ENCODE peak calls at places on chromosomes 7 and 10, in eight cellular contexts. F, S, A, E, J, P, G and B are unnamed samples.
A peak's percentile ranks its signal among the peaks of the same experiment; 100 is the strongest.

GRCh38 chr7:96414931-96415292 is 93.0 kb upstream of the SLC25A13 start:
- DNase-seq in F (peak; percentile 55), S (no peak), A (peak; percentile 7), E (peak; percentile 66), J (peak; percentile 59), P (no peak), G (peak; percentile 70), B (peak; percentile 30)

GRCh38 chr10:127990846-127991542 is 84.1 kb downstream of the PTPRE start:
- DNase-seq in F (no peak), S (no peak), A (no peak), E (no peak), J (no peak), P (peak; percentile 13), G (no peak), B (no peak)

GRCh38 chr10:100841528-100841927 is 71.2 kb upstream of the SLF2 start:
- DNase-seq in F (no peak), S (no peak), A (no peak), E (no peak), J (no peak), P (no peak), G (no peak), B (no peak)

GRCh38 chr7:75650062-75650461 is 88.7 kb downstream of the HIP1 start:
- DNase-seq in F (no peak), S (peak; percentile 82), A (no peak), E (no peak), J (peak; percentile 57), P (no peak), G (peak; percentile 72), B (peak; percentile 73)

GRCh38 chr7:25861704-25862253 is 290.2 kb upstream of the NFE2L3 start:
- DNase-seq in F (no peak), S (no peak), A (no peak), E (no peak), J (no peak), P (no peak), G (no peak), B (no peak)

GRCh38 chr7:40643664-40644063 is 508.9 kb downstream of the SUGCT start:
- DNase-seq in F (no peak), S (no peak), A (no peak), E (no peak), J (no peak), P (no peak), G (no peak), B (no peak)

GRCh38 chr7:118053353-118053752 is 130.6 kb upstream of the LSM8 start:
- DNase-seq in F (no peak), S (no peak), A (no peak), E (no peak), J (no peak), P (no peak), G (no peak), B (no peak)

GRCh38 chr10:80443531-80443974 is 10.6 kb upstream of the TSPAN14 start:
- DNase-seq in F (no peak), S (no peak), A (no peak), E (peak; percentile 62), J (no peak), P (no peak), G (peak; percentile 37), B (no peak)

GRCh38 chr7:130994378-130995115 is 260.5 kb upstream of the KLF14 start:
- DNase-seq in F (no peak), S (no peak), A (no peak), E (no peak), J (no peak), P (no peak), G (peak; percentile 24), B (no peak)

GRCh38 chr7:157431951-157432540 is 95.2 kb downstream of the DNAJB6 start:
- DNase-seq in F (no peak), S (peak; percentile 46), A (no peak), E (no peak), J (no peak), P (no peak), G (no peak), B (no peak)

GRCh38 chr10:21334891-21335696 is 190.4 kb downstream of the SKIDA1 start:
- DNase-seq in F (no peak), S (no peak), A (no peak), E (no peak), J (no peak), P (peak; percentile 70), G (no peak), B (no peak)

GRCh38 chr10:22265839-22266537 is 48.2 kb upstream of the EBLN1 start:
- DNase-seq in F (no peak), S (no peak), A (no peak), E (no peak), J (no peak), P (no peak), G (no peak), B (no peak)

GRCh38 chr10:88990528-88991160 is at the start of gene FAS:
- DNase-seq in F (no peak), S (peak; percentile 89), A (peak; percentile 65), E (peak; percentile 39), J (peak; percentile 45), P (no peak), G (peak; percentile 69), B (peak; percentile 71)

GRCh38 chr7:106423111-106423510 is 138.3 kb upstream of the NAMPT start:
- DNase-seq in F (no peak), S (no peak), A (no peak), E (no peak), J (no peak), P (no peak), G (no peak), B (no peak)

GRCh38 chr10:83606275-83606674 is 533.0 kb upstream of the GHITM start:
- DNase-seq in F (no peak), S (no peak), A (no peak), E (no peak), J (peak; percentile 7), P (no peak), G (peak; percentile 46), B (no peak)

GRCh38 chr7:33735403-33735802 is 169.9 kb upstream of the BMPER start:
- DNase-seq in F (no peak), S (no peak), A (no peak), E (no peak), J (no peak), P (no peak), G (no peak), B (no peak)

GRCh38 chr10:69657417-69657816 is 27.4 kb downstream of the FAM241B start:
- DNase-seq in F (no peak), S (peak; percentile 19), A (no peak), E (no peak), J (peak; percentile 91), P (no peak), G (no peak), B (no peak)

GRCh38 chr7:130940326-130940725 is 206.3 kb upstream of the KLF14 start:
- DNase-seq in F (no peak), S (no peak), A (no peak), E (no peak), J (no peak), P (no peak), G (no peak), B (no peak)

GRCh38 chr10:19347592-19347991 is 299.0 kb downstream of the MALRD1 start:
- DNase-seq in F (no peak), S (no peak), A (no peak), E (no peak), J (peak; percentile 31), P (no peak), G (peak; percentile 65), B (no peak)

GRCh38 chr7:17931069-17931468 is 9.2 kb downstream of the SNX13 start:
- DNase-seq in F (no peak), S (no peak), A (no peak), E (no peak), J (no peak), P (no peak), G (no peak), B (no peak)

GRCh38 chr7:17932770-17933169 is 7.5 kb downstream of the SNX13 start:
- DNase-seq in F (no peak), S (no peak), A (no peak), E (no peak), J (peak; percentile 70), P (no peak), G (no peak), B (no peak)

GRCh38 chr7:17936321-17936720 is 4.0 kb downstream of the SNX13 start:
- DNase-seq in F (no peak), S (no peak), A (no peak), E (no peak), J (no peak), P (no peak), G (no peak), B (no peak)

GRCh38 chr7:17934612-17935247 is 5.6 kb downstream of the SNX13 start:
- DNase-seq in F (no peak), S (no peak), A (no peak), E (no peak), J (no peak), P (no peak), G (no peak), B (no peak)

DNA sequence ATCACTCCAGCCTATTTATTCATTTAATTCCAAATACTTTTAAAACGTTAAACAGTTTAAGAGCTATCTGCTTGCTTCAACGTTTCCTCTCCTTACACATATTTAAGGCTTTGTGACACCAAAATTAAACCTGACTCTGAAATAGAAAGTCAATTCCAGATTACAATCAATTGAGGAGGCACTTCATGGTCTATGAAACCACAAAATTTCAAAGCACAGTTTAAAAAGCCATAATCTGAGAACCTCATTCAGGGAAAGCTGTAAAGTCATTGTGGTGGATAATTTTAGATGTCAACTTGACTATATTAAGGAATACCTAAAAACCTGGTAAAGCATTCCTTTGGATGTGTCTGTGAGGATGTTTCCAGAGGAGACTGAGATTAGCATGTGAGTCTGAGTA is 6.2 kb downstream of the SNX13 start:
- DNase-seq in F (no peak), S (no peak), A (no peak), E (no peak), J (no peak), P (no peak), G (no peak), B (no peak)
- H3K4me3 ChIP-seq in F (no peak overlapping the region), S (no peak overlapping the region), A (no peak overlapping the region), E (no peak overlapping the region), J (no peak overlapping the region), P (no peak overlapping the region), G (no peak overlapping the region), B (no peak overlapping the region)

DNA sequence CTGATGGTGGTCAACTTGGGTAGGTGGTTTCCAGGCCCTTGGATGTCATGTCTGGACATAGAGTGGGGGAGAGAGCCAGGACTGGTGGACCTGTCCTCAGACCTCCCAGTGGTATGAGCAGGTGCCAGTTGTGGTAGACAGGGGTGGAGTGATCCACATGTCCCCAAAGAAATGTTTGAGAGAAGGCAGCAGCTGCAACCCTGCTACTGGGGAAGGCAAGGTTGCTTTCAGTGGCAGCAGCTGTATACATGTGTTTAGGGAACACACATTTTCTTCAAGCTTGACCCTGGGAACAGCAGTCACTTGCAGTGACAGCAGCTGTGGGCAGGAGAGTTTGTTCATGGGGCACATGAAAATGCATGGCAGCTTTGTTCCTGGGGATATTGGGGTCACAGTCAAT is 882.6 kb upstream of the C7orf33 start:
- DNase-seq in F (no peak), S (no peak), A (no peak), E (no peak), J (no peak), P (no peak), G (no peak), B (no peak)
- H3K27me3 ChIP-seq in F (no peaks in the 10 kb centered on the region), S (no peaks in the 10 kb centered on the region), A (no peaks in the 10 kb centered on the region), E (no peaks in the 10 kb centered on the region), J (no peaks in the 10 kb centered on the region), P (no peaks in the 10 kb centered on the region), G (no peaks in the 10 kb centered on the region), B (no peaks in the 10 kb centered on the region)

GRCh38 chr7:155872678-155873369 is 60.6 kb upstream of the SHH start:
- DNase-seq in F (no peak), S (no peak), A (no peak), E (no peak), J (no peak), P (no peak), G (no peak), B (no peak)
- H3K36me3 ChIP-seq in F (no peaks in the 10 kb centered on the region), S (no peaks in the 10 kb centered on the region), A (no peaks in the 10 kb centered on the region), E (no peaks in the 10 kb centered on the region), J (no peaks in the 10 kb centered on the region), P (no peaks in the 10 kb centered on the region), G (no peaks in the 10 kb centered on the region), B (no peaks in the 10 kb centered on the region)

GRCh38 chr7:124879771-124880170 is 49.9 kb downstream of the POT1 start:
- DNase-seq in F (no peak), S (no peak), A (no peak), E (no peak), J (no peak), P (no peak), G (no peak), B (no peak)
- H3K4me3 ChIP-seq in F (no peak overlapping the region), S (no peak overlapping the region), A (no peak overlapping the region), E (no peak overlapping the region), J (no peak overlapping the region), P (no peak overlapping the region), G (no peak overlapping the region), B (no peak overlapping the region)